ENCODE peak calls at places on chromosomes 3 and 15, in nine cellular contexts. P is aorta; S is uterus; I is dorsolateral prefrontal cortex; U is CD4-positive, alpha-beta memory T cell; Q is endodermal cell; D is tibial nerve; A is neuronal stem cell; O is right atrium auricular region. M is an unnamed sample.

GRCh38 chr3:123640311-123641083 is 55.6 kb upstream of the HACD2 start:
- DNase-seq in U (no peak), S (no peak), I (no peak), P (no peak), O (no peak), D (no peak), A (no peak), Q (no peak), M (no peak)

GRCh38 chr3:125042725-125043406 is 12.9 kb downstream of the HEG1 start:
- DNase-seq in S (peak), P (peak), A (no peak), I (no peak), Q (peak), D (no peak), O (peak), U (no peak), M (peak)

GRCh38 chr3:155252535-155252934 is 40.9 kb downstream of the STRIT1 start:
- DNase-seq in A (no peak), U (no peak), S (no peak), P (no peak), O (no peak), Q (no peak), D (no peak), I (no peak), M (no peak)

GRCh38 chr3:36477655-36478054 is 97.4 kb downstream of the STAC start:
- DNase-seq in U (no peak), D (no peak), S (no peak), O (no peak), A (no peak), P (no peak), Q (no peak), I (no peak), M (no peak)

GRCh38 chr15:77411614-77411976 is 8.3 kb downstream of the PEAK1 start:
- DNase-seq in P (no peak), S (no peak), I (no peak), O (no peak), Q (no peak), D (no peak), A (no peak), U (no peak), M (no peak)

GRCh38 chr3:32448686-32449474 is 53.8 kb downstream of the CMTM6 start:
- DNase-seq in A (no peak), Q (peak), P (peak), U (no peak), S (no peak), I (no peak), O (no peak), D (no peak), M (peak)

GRCh38 chr3:184491867-184492615 is 69.5 kb upstream of the EPHB3 start:
- DNase-seq in O (no peak), D (no peak), Q (no peak), A (no peak), I (no peak), P (peak), U (peak), S (peak), M (peak)

GRCh38 chr3:53890726-53891499 is 746 bp downstream of the SELENOK start:
- DNase-seq in U (peak), O (no peak), S (no peak), P (no peak), I (peak), Q (peak), A (no peak), D (no peak), M (no peak)

GRCh38 chr15:77497108-77497737 is 76.5 kb downstream of the HMG20A start:
- DNase-seq in D (peak), O (no peak), S (peak), Q (peak), I (peak), A (no peak), U (no peak), P (peak), M (peak)

GRCh38 chr15:64883997-64884511 is 27.6 kb upstream of the ANKDD1A start:
- DNase-seq in P (peak), D (peak), O (peak), Q (peak), A (no peak), U (peak), I (no peak), S (peak), M (peak)

GRCh38 chr3:44906997-44907396 is 32.6 kb downstream of the TGM4 start:
- DNase-seq in P (no peak), I (no peak), Q (no peak), O (no peak), D (no peak), S (no peak), U (no peak), A (no peak), M (no peak)

GRCh38 chr3:148792540-148792939 is 35.1 kb upstream of the CPB1 start:
- DNase-seq in S (no peak), P (no peak), A (no peak), O (no peak), I (no peak), U (no peak), Q (no peak), D (no peak), M (no peak)

GRCh38 chr3:73453676-73454075 is 171.1 kb downstream of the PDZRN3 start:
- DNase-seq in I (no peak), S (no peak), Q (no peak), P (no peak), U (no peak), D (no peak), A (no peak), O (no peak), M (no peak)

GRCh38 chr3:43423142-43423541 is 136.8 kb downstream of the SNRK start:
- DNase-seq in D (no peak), Q (no peak), O (no peak), U (no peak), I (no peak), S (peak), P (peak), A (no peak), M (no peak)
- H3K27ac ChIP-seq in D (no peak), Q (no peak), O (peak), U (no peak), I (no peak), S (peak), P (no peak), A (no peak), M (peak)

DNA sequence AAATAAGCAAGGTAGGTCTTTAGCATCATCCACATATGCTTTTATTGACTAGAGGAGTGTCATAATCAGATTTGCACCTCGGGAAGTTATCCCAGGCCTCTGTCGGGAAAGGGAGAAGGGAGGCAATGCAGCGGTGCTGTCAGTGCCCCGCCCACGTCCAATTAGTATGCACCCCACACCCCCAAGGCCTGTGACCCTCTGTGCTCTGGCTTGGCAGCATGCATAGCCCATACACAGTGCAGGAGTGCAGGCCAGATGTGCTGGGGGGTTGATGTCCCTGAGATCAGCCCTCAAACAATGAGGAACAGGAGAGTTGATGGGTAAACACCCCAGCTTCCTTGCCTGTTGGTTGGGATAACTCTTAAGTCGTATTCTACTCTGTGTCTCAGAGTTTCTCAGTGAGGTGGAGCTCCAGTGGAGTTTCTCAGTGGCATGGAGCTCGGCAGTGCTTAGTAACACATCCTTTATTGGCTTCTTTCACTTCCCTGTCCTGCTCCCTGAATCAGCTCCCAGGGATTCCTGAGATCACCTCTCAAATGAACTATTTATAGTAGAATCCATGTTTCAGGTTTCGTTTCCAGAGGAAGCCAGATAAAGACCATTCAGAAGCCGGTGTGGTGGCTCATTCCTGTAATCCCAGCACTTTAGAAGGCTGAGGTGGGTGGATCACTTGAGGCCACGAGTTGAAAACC is 26.8 kb upstream of the NDUFB4 start:
- DNase-seq in S (no peak), D (no peak), O (no peak), U (no peak), I (no peak), P (no peak), Q (no peak), A (no peak), M (no peak)
- H3K27ac ChIP-seq in S (no peak), D (no peak), O (no peak), U (no peak), I (peak), P (no peak), Q (no peak), A (no peak), M (no peak)

GRCh38 chr15:66692808-66693596 is 9.0 kb upstream of the SMAD6 start:
- DNase-seq in D (no peak), A (no peak), P (no peak), U (peak), O (no peak), I (no peak), S (no peak), Q (no peak), M (no peak)

GRCh38 chr15:66692391-66692790 is 9.6 kb upstream of the SMAD6 start:
- DNase-seq in O (no peak), Q (no peak), D (no peak), P (no peak), A (no peak), U (no peak), S (no peak), I (no peak), M (no peak)

GRCh38 chr15:66696770-66697169 is 5.3 kb upstream of the SMAD6 start:
- DNase-seq in Q (no peak), D (no peak), U (no peak), O (no peak), A (no peak), I (no peak), P (no peak), S (no peak), M (no peak)

DNA sequence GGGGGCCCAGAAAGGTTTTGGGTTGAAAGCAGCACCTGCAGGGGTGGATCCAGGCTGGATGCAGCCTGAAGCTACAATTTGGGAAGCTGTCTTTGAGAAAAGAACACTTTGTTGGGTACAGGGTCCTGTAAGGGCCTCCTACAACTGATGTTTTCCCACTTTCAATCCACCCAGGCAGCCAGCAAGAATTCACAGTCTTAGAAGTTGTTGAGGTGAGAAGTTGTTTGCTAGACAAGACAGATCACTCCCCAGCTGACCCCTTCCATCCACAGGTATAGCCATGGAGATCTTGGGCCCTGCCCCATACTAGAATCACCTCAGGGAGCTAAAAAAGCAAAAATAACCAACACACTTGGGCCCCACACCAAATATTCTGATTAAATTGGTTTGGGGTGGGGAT is 10.3 kb upstream of the SMAD6 start:
- DNase-seq in U (no peak), S (no peak), D (no peak), P (no peak), A (no peak), O (no peak), I (no peak), Q (peak), M (no peak)
- H3K27ac ChIP-seq in U (no peak), S (no peak), D (no peak), P (no peak), A (no peak), O (no peak), I (no peak), Q (peak), M (peak)

GRCh38 chr3:160567774-160568173 is 2.4 kb upstream of the KPNA4 start:
- DNase-seq in S (no peak), D (no peak), I (no peak), A (no peak), U (no peak), O (no peak), P (no peak), Q (no peak), M (no peak)
- H3K27ac ChIP-seq in S (no peak), D (no peak), I (no peak), A (no peak), U (no peak), O (no peak), P (no peak), Q (no peak), M (no peak)

M was measured in left lung.